ENCODE peak calls at places on chromosomes 4 and X, in eight cellular contexts. K is AG04450; X is astrocyte of the spinal cord; F is kidney epithelial cell; O is naive thymus-derived CD8-positive, alpha-beta T cell; N is T-helper 1 cell; D is mucosa of gallbladder; B is ELF-1. Z is an unnamed sample.

GRCh38 chr4:153243464-153243863 is 39.2 kb downstream of the TRIM2 start:
- DNase-seq in K (no peak), X (no peak), F (no peak), O (no peak), N (no peak), D (no peak), B (no peak), Z (no peak)

GRCh38 chr4:48275247-48275646 is 5.6 kb upstream of the TEC start:
- DNase-seq in K (no peak), X (no peak), F (no peak), O (no peak), N (no peak), D (no peak), B (no peak), Z (peak; percentile 28)

GRCh38 chr4:41531561-41532245 is 6.3 kb upstream of the LIMCH1 start:
- DNase-seq in K (no peak), X (peak; percentile 14), F (no peak), O (no peak), N (no peak), D (no peak), B (no peak), Z (no peak)

GRCh38 chrX:104430720-104431119 is 135.3 kb upstream of the IL1RAPL2 start:
- DNase-seq in K (no peak), X (no peak), F (no peak), O (no peak), N (no peak), D (no peak), B (no peak), Z (no peak)

GRCh38 chrX:115428011-115428410 is 133.0 kb upstream of the PLS3 start:
- DNase-seq in K (no peak), X (no peak), F (no peak), O (no peak), N (no peak), D (no peak), B (no peak), Z (no peak)

GRCh38 chr4:139558235-139559094 is 2.4 kb upstream of the SETD7 start:
- DNase-seq in K (no peak), X (no peak), F (no peak), O (no peak), N (no peak), D (no peak), B (no peak), Z (no peak)

GRCh38 chrX:152656087-152656486 is 18.4 kb downstream of the GABRQ start:
- DNase-seq in K (no peak), X (no peak), F (no peak), O (no peak), N (no peak), D (no peak), B (no peak), Z (no peak)

GRCh38 chr4:152776352-152776751 is 3.2 kb downstream of the TIGD4 start:
- DNase-seq in K (no peak), X (no peak), F (no peak), O (no peak), N (no peak), D (no peak), B (no peak), Z (no peak)

GRCh38 chr4:13907255-13907751 is 279.8 kb upstream of the BOD1L1 start:
- DNase-seq in K (peak; percentile 90), X (peak; percentile 98), F (peak; percentile 99), O (no peak), N (no peak), D (peak; percentile 69), B (no peak), Z (peak; percentile 93)

GRCh38 chr4:108036252-108036651 is 46.6 kb downstream of the HADH start:
- DNase-seq in K (no peak), X (no peak), F (no peak), O (peak; percentile 79), N (no peak), D (no peak), B (peak; percentile 19), Z (no peak)

GRCh38 chr4:3765271-3766206 is 646 bp upstream of the ADRA2C start:
- DNase-seq in K (no peak), X (peak; percentile 14), F (no peak), O (no peak), N (no peak), D (peak; percentile 30), B (peak; percentile 81), Z (peak; percentile 67)

GRCh38 chr4:89129080-89129640 is 17.8 kb downstream of the TIGD2 start:
- DNase-seq in K (peak; percentile 48), X (peak; percentile 63), F (no peak), O (no peak), N (no peak), D (no peak), B (no peak), Z (peak; percentile 64)

GRCh38 chr4:98570160-98570797 is 88.1 kb downstream of the TSPAN5 start:
- DNase-seq in K (no peak), X (no peak), F (no peak), O (no peak), N (no peak), D (no peak), B (no peak), Z (no peak)

GRCh38 chr4:1154523-1155182 is 17.7 kb downstream of the SPON2 start:
- DNase-seq in K (peak; percentile 15), X (no peak), F (no peak), O (no peak), N (no peak), D (no peak), B (no peak), Z (peak; percentile 65)

GRCh38 chr4:8019396-8020365 is 80.0 kb upstream of the AFAP1 start:
- DNase-seq in K (no peak), X (no peak), F (no peak), O (no peak), N (no peak), D (peak; percentile 30), B (no peak), Z (no peak)

GRCh38 chr4:135515295-135515694 is 1313.7 kb upstream of the PABPC4L start:
- DNase-seq in K (no peak), X (peak; percentile 66), F (no peak), O (no peak), N (no peak), D (no peak), B (no peak), Z (no peak)

GRCh38 chrX:135543924-135544323 is 23.5 kb downstream of the INTS6L start:
- DNase-seq in K (no peak), X (no peak), F (no peak), O (peak; percentile 4), N (no peak), D (no peak), B (no peak), Z (no peak)

GRCh38 chrX:968391-968790 is 244.1 kb downstream of the CRLF2 start:
- DNase-seq in K (no peak), X (no peak), F (no peak), O (no peak), N (no peak), D (no peak), B (no peak), Z (no peak)

GRCh38 chrX:72115380-72115779 is 16.3 kb downstream of the RTL5 start:
- DNase-seq in K (no peak), X (no peak), F (no peak), O (no peak), N (no peak), D (no peak), B (no peak), Z (no peak)

GRCh38 chr4:123866796-123867195 is 470.2 kb downstream of the SPRY1 start:
- DNase-seq in K (no peak), X (no peak), F (no peak), O (no peak), N (no peak), D (no peak), B (no peak), Z (no peak)

GRCh38 chr4:114015444-114015899 is 36.0 kb upstream of the ARSJ start:
- DNase-seq in K (peak; percentile 95), X (peak; percentile 100), F (peak; percentile 95), O (no peak), N (no peak), D (peak; percentile 52), B (no peak), Z (peak; percentile 96)

GRCh38 chrX:38260231-38260630 is 39.6 kb upstream of the SRPX start:
- DNase-seq in K (no peak), X (peak; percentile 15), F (no peak), O (no peak), N (no peak), D (no peak), B (peak; percentile 79), Z (peak; percentile 46)

GRCh38 chrX:24283122-24283789 is 30.6 kb downstream of the SUPT20HL2 start:
- DNase-seq in K (no peak), X (no peak), F (no peak), O (no peak), N (no peak), D (no peak), B (no peak), Z (no peak)

GRCh38 chr4:74319506-74319905 is 11.2 kb downstream of the EPGN start:
- DNase-seq in K (no peak), X (no peak), F (no peak), O (no peak), N (no peak), D (no peak), B (no peak), Z (no peak)

GRCh38 chrX:22538581-22538980 is 265.9 kb downstream of the CBLL2 start:
- DNase-seq in K (no peak), X (no peak), F (no peak), O (no peak), N (no peak), D (no peak), B (no peak), Z (no peak)

GRCh38 chr4:105807496-105807895 is 87.8 kb upstream of the NPNT start:
- DNase-seq in K (no peak), X (peak; percentile 39), F (no peak), O (no peak), N (no peak), D (no peak), B (no peak), Z (no peak)

GRCh38 chrX:84735025-84735424 is 232.8 kb upstream of the HDX start:
- DNase-seq in K (no peak), X (no peak), F (no peak), O (no peak), N (no peak), D (no peak), B (peak; percentile 10), Z (peak; percentile 32)

GRCh38 chrX:31185884-31186283 is 114.0 kb upstream of the FTHL17 start:
- DNase-seq in K (no peak), X (no peak), F (no peak), O (no peak), N (no peak), D (no peak), B (no peak), Z (no peak)

GRCh38 chrX:65985922-65986588 is 53.8 kb downstream of the VSIG4 start:
- DNase-seq in K (peak; percentile 3), X (peak; percentile 36), F (no peak), O (peak; percentile 17), N (peak; percentile 19), D (peak; percentile 34), B (peak; percentile 78), Z (peak; percentile 41)

GRCh38 chr4:73660808-73661207 is 40.6 kb upstream of the RASSF6 start:
- DNase-seq in K (no peak), X (no peak), F (no peak), O (no peak), N (no peak), D (no peak), B (no peak), Z (no peak)

GRCh38 chr4:123452585-123452984 is 56.0 kb downstream of the SPRY1 start:
- DNase-seq in K (peak; percentile 86), X (peak; percentile 73), F (peak; percentile 69), O (no peak), N (no peak), D (peak; percentile 72), B (no peak), Z (peak; percentile 86)

GRCh38 chrX:74781507-74782034 is 143.7 kb downstream of the NEXMIF start:
- DNase-seq in K (no peak), X (no peak), F (no peak), O (no peak), N (no peak), D (no peak), B (no peak), Z (no peak)

GRCh38 chr4:137238456-137238855 is 293.8 kb downstream of the PCDH18 start:
- DNase-seq in K (no peak), X (no peak), F (no peak), O (no peak), N (no peak), D (no peak), B (peak; percentile 5), Z (no peak)

GRCh38 chr4:80781436-80781835 is 249.1 kb upstream of the BMP3 start:
- DNase-seq in K (no peak), X (peak; percentile 64), F (peak; percentile 14), O (no peak), N (no peak), D (no peak), B (no peak), Z (no peak)

Z was measured in fibroblast of villous mesenchyme.